ENCODE peak calls at places on chromosomes 7 and 10, in six cellular contexts. One of them, this sample, is unnamed.

GRCh38 chr10:58743466-58744115 is 230.9 kb downstream of the BICC1 start:
- DNase-seq in mesendoderm: peak; percentile 88
- DNase-seq in IMR-90: peak; percentile 85
- DNase-seq in H1: no peak
- DNase-seq in neuronal stem cell: peak; percentile 41
- DNase-seq in mesenchymal stem cell: peak; percentile 7
- DNase-seq in this sample: no peak

GRCh38 chr10:103767756-103768155 is 87.6 kb downstream of the SH3PXD2A start:
- DNase-seq in mesenchymal stem cell: peak; percentile 58
- DNase-seq in H1: no peak
- DNase-seq in neuronal stem cell: no peak
- DNase-seq in mesendoderm: no peak
- DNase-seq in IMR-90: peak; percentile 33
- DNase-seq in this sample: no peak

GRCh38 chr7:11341285-11341944 is 367.7 kb downstream of the PHF14 start:
- DNase-seq in neuronal stem cell: no peak
- DNase-seq in H1: no peak
- DNase-seq in IMR-90: no peak
- DNase-seq in mesenchymal stem cell: peak; percentile 71
- DNase-seq in mesendoderm: peak; percentile 59
- DNase-seq in this sample: no peak

GRCh38 chr7:47195641-47196040 is 386.3 kb downstream of the TNS3 start:
- DNase-seq in mesenchymal stem cell: no peak
- DNase-seq in H1: no peak
- DNase-seq in neuronal stem cell: no peak
- DNase-seq in mesendoderm: peak; percentile 49
- DNase-seq in IMR-90: no peak
- DNase-seq in this sample: peak; percentile 44

GRCh38 chr7:129786825-129787563 is 165.8 kb downstream of the UBE2H start:
- DNase-seq in mesenchymal stem cell: no peak
- DNase-seq in neuronal stem cell: no peak
- DNase-seq in mesendoderm: no peak
- DNase-seq in IMR-90: no peak
- DNase-seq in H1: no peak
- DNase-seq in this sample: peak; percentile 66

GRCh38 chr10:61832866-61833481 is 68.5 kb upstream of the ARID5B start:
- DNase-seq in H1: no peak
- DNase-seq in neuronal stem cell: no peak
- DNase-seq in IMR-90: peak; percentile 40
- DNase-seq in mesendoderm: no peak
- DNase-seq in mesenchymal stem cell: peak; percentile 25
- DNase-seq in this sample: no peak

GRCh38 chr10:114791768-114792167 is 29.8 kb upstream of the FHIP2A start:
- DNase-seq in mesendoderm: no peak
- DNase-seq in neuronal stem cell: no peak
- DNase-seq in H1: no peak
- DNase-seq in IMR-90: no peak
- DNase-seq in mesenchymal stem cell: no peak
- DNase-seq in this sample: no peak

GRCh38 chr10:29028486-29028885 is 260.4 kb upstream of the LYZL1 start:
- DNase-seq in H1: no peak
- DNase-seq in mesenchymal stem cell: no peak
- DNase-seq in neuronal stem cell: no peak
- DNase-seq in mesendoderm: no peak
- DNase-seq in IMR-90: no peak
- DNase-seq in this sample: no peak

GRCh38 chr10:89915970-89916369 is 214.6 kb downstream of the KIF20B start:
- DNase-seq in mesenchymal stem cell: no peak
- DNase-seq in mesendoderm: no peak
- DNase-seq in IMR-90: no peak
- DNase-seq in H1: no peak
- DNase-seq in neuronal stem cell: no peak
- DNase-seq in this sample: no peak

GRCh38 chr10:122084286-122085041 is 95.5 kb downstream of the TACC2 start:
- DNase-seq in mesendoderm: no peak
- DNase-seq in neuronal stem cell: no peak
- DNase-seq in mesenchymal stem cell: no peak
- DNase-seq in H1: no peak
- DNase-seq in IMR-90: no peak
- DNase-seq in this sample: no peak

GRCh38 chr7:32154797-32155196 is 84.6 kb upstream of the PDE1C start:
- DNase-seq in H1: no peak
- DNase-seq in mesendoderm: no peak
- DNase-seq in mesenchymal stem cell: no peak
- DNase-seq in IMR-90: peak; percentile 36
- DNase-seq in neuronal stem cell: no peak
- DNase-seq in this sample: no peak

GRCh38 chr10:83680470-83680891 is 458.8 kb upstream of the GHITM start:
- DNase-seq in mesendoderm: no peak
- DNase-seq in IMR-90: no peak
- DNase-seq in H1: no peak
- DNase-seq in mesenchymal stem cell: no peak
- DNase-seq in neuronal stem cell: no peak
- DNase-seq in this sample: no peak

GRCh38 chr10:83682399-83682798 is 456.9 kb upstream of the GHITM start:
- DNase-seq in mesenchymal stem cell: no peak
- DNase-seq in IMR-90: no peak
- DNase-seq in mesendoderm: no peak
- DNase-seq in neuronal stem cell: no peak
- DNase-seq in H1: no peak
- DNase-seq in this sample: no peak

GRCh38 chr10:83685458-83685857 is 453.9 kb upstream of the GHITM start:
- DNase-seq in IMR-90: no peak
- DNase-seq in mesendoderm: no peak
- DNase-seq in mesenchymal stem cell: peak; percentile 86
- DNase-seq in neuronal stem cell: no peak
- DNase-seq in H1: no peak
- DNase-seq in this sample: no peak
- H2BK15ac ChIP-seq in IMR-90: no peak overlapping the region
- H2BK15ac ChIP-seq in mesendoderm: no peak overlapping the region
- H2BK15ac ChIP-seq in mesenchymal stem cell: no peak overlapping the region
- H2BK15ac ChIP-seq in neuronal stem cell: no peak overlapping the region
- H2BK15ac ChIP-seq in H1: no peak overlapping the region
- H2BK15ac ChIP-seq in this sample: no peak overlapping the region

GRCh38 chr7:147023390-147023914 is 906.9 kb downstream of the CNTNAP2 start:
- DNase-seq in neuronal stem cell: no peak
- DNase-seq in H1: no peak
- DNase-seq in IMR-90: no peak
- DNase-seq in mesendoderm: no peak
- DNase-seq in mesenchymal stem cell: no peak
- DNase-seq in this sample: no peak
- H2BK15ac ChIP-seq in neuronal stem cell: no peak overlapping the region
- H2BK15ac ChIP-seq in H1: no peak overlapping the region
- H2BK15ac ChIP-seq in IMR-90: no peak overlapping the region
- H2BK15ac ChIP-seq in mesendoderm: no peak overlapping the region
- H2BK15ac ChIP-seq in mesenchymal stem cell: no peak overlapping the region
- H2BK15ac ChIP-seq in this sample: no peak overlapping the region

DNA sequence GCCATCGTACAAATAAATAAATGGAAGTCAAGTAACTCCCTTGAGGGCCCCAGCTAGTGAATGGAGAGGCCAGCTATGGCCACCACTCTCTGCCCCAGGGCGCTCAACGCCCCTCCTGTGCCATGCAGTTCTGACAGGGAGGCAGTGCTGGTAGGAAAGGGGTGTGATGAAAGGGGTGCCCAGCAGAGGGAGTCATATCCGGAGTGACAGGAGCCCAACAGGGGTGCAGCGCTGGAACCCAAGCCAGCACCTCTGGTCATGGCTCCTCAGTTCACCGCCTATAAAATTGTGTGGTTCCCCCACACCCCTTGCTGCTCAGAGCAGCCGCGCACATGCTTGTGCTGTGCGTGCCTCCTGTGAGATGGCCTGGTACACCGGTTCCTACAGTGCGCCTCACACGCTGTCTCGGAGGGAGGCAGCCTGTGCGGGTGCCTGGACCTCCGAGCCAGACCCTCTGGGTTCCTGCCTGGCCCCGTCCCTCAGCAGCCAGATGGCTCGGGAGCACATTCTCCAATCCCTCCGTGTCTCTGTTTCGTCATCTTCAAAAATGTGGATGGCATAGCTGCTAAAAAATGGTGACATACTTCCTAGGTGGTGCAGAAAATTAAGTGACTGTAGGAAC is 125.6 kb downstream of the EGFR start:
- DNase-seq in H1: peak; percentile 75
- DNase-seq in IMR-90: no peak
- DNase-seq in mesenchymal stem cell: no peak
- DNase-seq in neuronal stem cell: no peak
- DNase-seq in mesendoderm: peak; percentile 38
- DNase-seq in this sample: peak; percentile 76
- H2BK15ac ChIP-seq in H1: no peak overlapping the region
- H2BK15ac ChIP-seq in IMR-90: no peak overlapping the region
- H2BK15ac ChIP-seq in mesenchymal stem cell: no peak overlapping the region
- H2BK15ac ChIP-seq in neuronal stem cell: no peak overlapping the region
- H2BK15ac ChIP-seq in mesendoderm: no peak overlapping the region
- H2BK15ac ChIP-seq in this sample: no peak overlapping the region

GRCh38 chr7:153030976-153031375 is 271.4 kb downstream of the ACTR3B start:
- DNase-seq in mesenchymal stem cell: no peak
- DNase-seq in neuronal stem cell: no peak
- DNase-seq in mesendoderm: peak; percentile 16
- DNase-seq in IMR-90: no peak
- DNase-seq in H1: no peak
- DNase-seq in this sample: no peak
- H2BK15ac ChIP-seq in mesenchymal stem cell: no peak overlapping the region
- H2BK15ac ChIP-seq in neuronal stem cell: no peak overlapping the region
- H2BK15ac ChIP-seq in mesendoderm: no peak overlapping the region
- H2BK15ac ChIP-seq in IMR-90: no peak overlapping the region
- H2BK15ac ChIP-seq in H1: no peak overlapping the region
- H2BK15ac ChIP-seq in this sample: no peak overlapping the region

This sample was measured in H9.